ENCODE peak calls at places on chromosomes 13 and 19, in five cellular contexts. T, Q, S, U and X are unnamed samples.

GRCh38 chr19:50551713-50552187 is 16.5 kb downstream of the LRRC4B start:
- DNase-seq in T (no peak), Q (no peak), S (no peak), U (no peak), X (peak)

GRCh38 chr19:29860492-29860891 is 48.7 kb downstream of the CCNE1 start:
- DNase-seq in T (no peak), Q (no peak), S (no peak), U (no peak), X (no peak)

GRCh38 chr13:25575562-25575961 is 203.8 kb downstream of the ATP8A2 start:
- DNase-seq in T (no peak), Q (no peak), S (no peak), U (no peak), X (no peak)

GRCh38 chr13:75493156-75493555 is 11.2 kb upstream of the TBC1D4 start:
- DNase-seq in T (no peak), Q (no peak), S (no peak), U (no peak), X (no peak)

GRCh38 chr19:17234911-17235617 is 9.0 kb downstream of the OCEL1 start:
- DNase-seq in T (peak), Q (peak), S (peak), U (no peak), X (no peak)

GRCh38 chr13:113670541-113670940 is 3.5 kb downstream of the GRK1 start:
- DNase-seq in T (no peak), Q (peak), S (peak), U (no peak), X (no peak)

GRCh38 chr19:58374200-58374599 is 6.6 kb downstream of the ZNF837 start:
- DNase-seq in T (peak), Q (no peak), S (no peak), U (no peak), X (no peak)

GRCh38 chr13:112442483-112443090 is 66.4 kb downstream of the SPACA7 start:
- DNase-seq in T (no peak), Q (no peak), S (peak), U (no peak), X (no peak)

GRCh38 chr13:112723771-112724170 is 33.9 kb downstream of the ATP11A start:
- DNase-seq in T (no peak), Q (peak), S (peak), U (no peak), X (no peak)

GRCh38 chr19:36605101-36605838 is at the start of gene ZNF382:
- DNase-seq in T (peak), Q (peak), S (peak), U (peak), X (peak)

GRCh38 chr19:1880611-1881392 is 4.5 kb downstream of the ABHD17A start:
- DNase-seq in T (no peak), Q (no peak), S (no peak), U (no peak), X (no peak)

GRCh38 chr13:84867246-84867645 is 932.0 kb downstream of the SLITRK6 start:
- DNase-seq in T (no peak), Q (no peak), S (no peak), U (no peak), X (no peak)

GRCh38 chr13:67227131-67227983 is 2.8 kb downstream of the PCDH9 start:
- DNase-seq in T (no peak), Q (no peak), S (no peak), U (no peak), X (no peak)

GRCh38 chr13:112842343-112842856 is 126.6 kb upstream of the MCF2L start:
- DNase-seq in T (peak), Q (peak), S (peak), U (no peak), X (no peak)

GRCh38 chr13:83286737-83287136 is 595.5 kb downstream of the SLITRK1 start:
- DNase-seq in T (no peak), Q (no peak), S (no peak), U (no peak), X (no peak)

GRCh38 chr19:1472227-1473055 is 6.6 kb downstream of the C19orf25 start:
- DNase-seq in T (no peak), Q (no peak), S (no peak), U (no peak), X (peak)

GRCh38 chr13:108690726-108691125 is 61.3 kb downstream of the MYO16 start:
- DNase-seq in T (no peak), Q (no peak), S (no peak), U (no peak), X (no peak)

GRCh38 chr13:72656357-72656756 is 71.1 kb downstream of the MZT1 start:
- DNase-seq in T (no peak), Q (no peak), S (no peak), U (no peak), X (no peak)

GRCh38 chr19:11269408-11269807 is 7.1 kb upstream of the DOCK6 start:
- DNase-seq in T (no peak), Q (no peak), S (no peak), U (no peak), X (no peak)
- H3K27ac ChIP-seq in T (no peak), Q (peak), S (peak), U (no peak), X (no peak)

GRCh38 chr19:4396949-4397783 is 3.2 kb downstream of the SH3GL1 start:
- DNase-seq in T (no peak), Q (no peak), S (no peak), U (no peak), X (no peak)

GRCh38 chr19:4391701-4392543 is 8.4 kb downstream of the SH3GL1 start:
- DNase-seq in T (peak), Q (peak), S (peak), U (no peak), X (no peak)

GRCh38 chr19:4390017-4390861 is 10.1 kb downstream of the SH3GL1 start:
- DNase-seq in T (peak), Q (no peak), S (peak), U (no peak), X (no peak)

GRCh38 chr19:4390862-4391693 is 9.3 kb downstream of the SH3GL1 start:
- DNase-seq in T (no peak), Q (no peak), S (no peak), U (no peak), X (no peak)

DNA sequence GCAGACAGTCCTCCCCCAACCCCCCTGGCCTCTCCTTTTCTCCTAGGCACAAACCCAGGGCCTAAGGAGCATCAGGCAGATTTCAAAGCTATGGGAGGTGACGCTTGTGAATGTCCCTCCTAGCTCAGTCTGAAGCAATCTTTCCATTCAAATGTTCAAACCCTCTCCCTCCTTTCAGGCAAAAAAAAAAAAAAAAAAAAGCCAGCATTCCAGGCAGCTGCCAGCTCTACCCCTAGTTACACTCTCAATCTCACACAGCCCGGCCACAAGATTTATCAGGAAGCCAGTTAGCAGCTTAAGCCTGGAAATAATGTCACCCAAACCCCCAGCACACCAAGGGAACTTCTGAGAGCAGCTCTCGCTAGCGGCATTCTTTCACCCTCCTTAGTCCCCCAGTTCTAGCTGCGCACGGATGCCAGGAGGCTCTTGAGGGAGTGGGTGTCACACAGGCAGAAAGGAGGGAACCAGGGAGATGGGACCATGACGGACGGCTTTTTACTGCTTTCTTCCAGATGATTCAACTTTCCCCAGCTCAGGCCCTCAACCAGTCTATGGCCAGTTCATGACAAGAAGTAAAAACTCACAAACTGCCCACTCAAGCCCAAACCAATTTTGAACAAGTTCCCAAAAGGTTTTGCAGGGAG is 6.3 kb downstream of the SH3GL1 start:
- DNase-seq in T (peak), Q (no peak), S (no peak), U (no peak), X (no peak)
- H3K27ac ChIP-seq in T (no peak), Q (peak), S (no peak), U (peak), X (no peak)

GRCh38 chr13:49690990-49691886 is at the start of gene EBPL:
- DNase-seq in T (peak), Q (peak), S (peak), U (peak), X (peak)
- H3K27ac ChIP-seq in T (peak), Q (peak), S (peak), U (peak), X (peak)

GRCh38 chr19:30881986-30882385 is 467.2 kb downstream of the TSHZ3 start:
- DNase-seq in T (no peak), Q (no peak), S (no peak), U (no peak), X (no peak)
- H3K27ac ChIP-seq in T (no peak), Q (no peak), S (no peak), U (no peak), X (no peak)

DNA sequence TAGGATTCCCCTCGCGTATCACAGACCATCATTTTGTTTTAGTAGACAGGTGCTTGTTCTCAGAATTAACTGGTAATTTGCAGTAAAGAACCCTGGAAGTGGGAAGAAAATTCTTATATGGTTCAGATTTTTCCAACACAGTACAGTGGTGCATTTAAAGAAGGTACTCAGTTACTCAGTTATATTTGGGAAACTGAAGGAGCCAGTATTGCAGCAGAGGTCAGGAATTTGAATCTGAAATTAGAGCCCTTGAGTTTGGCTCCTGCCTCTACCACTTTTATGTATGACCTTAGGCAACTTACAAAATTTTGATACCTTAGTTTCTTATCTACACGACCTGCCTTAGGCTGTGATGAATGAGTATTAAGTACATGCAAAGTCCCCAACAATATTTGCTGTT is 19.7 kb downstream of the METTL21C start:
- DNase-seq in T (no peak), Q (no peak), S (no peak), U (no peak), X (no peak)
- H3K27ac ChIP-seq in T (no peak), Q (no peak), S (no peak), U (no peak), X (no peak)

DNA sequence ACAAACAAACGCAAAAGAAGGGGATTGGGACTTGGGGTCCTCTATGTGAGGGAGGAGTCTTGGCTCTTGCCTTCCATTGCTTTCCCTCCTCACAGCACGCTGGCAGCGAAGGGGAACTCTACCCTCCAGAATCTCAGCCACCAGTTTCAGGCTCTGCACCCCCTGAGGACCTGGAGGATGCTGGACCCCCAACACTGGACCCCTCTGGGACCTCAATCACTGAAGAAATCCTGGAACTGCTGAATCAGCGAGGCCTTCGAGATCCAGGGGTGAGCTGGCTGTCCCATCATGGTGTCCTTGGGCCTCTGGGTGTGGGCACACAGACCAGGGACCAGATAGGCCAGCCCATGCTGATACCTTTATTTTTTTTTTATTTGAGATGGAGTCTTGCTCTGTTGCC is 9.6 kb downstream of the PLEKHG2 start:
- DNase-seq in T (peak), Q (no peak), S (peak), U (no peak), X (no peak)
- H3K27ac ChIP-seq in T (no peak), Q (no peak), S (no peak), U (no peak), X (no peak)

GRCh38 chr13:110211046-110211445 is 95.9 kb downstream of the COL4A1 start:
- DNase-seq in T (no peak), Q (no peak), S (no peak), U (no peak), X (no peak)
- H3K27ac ChIP-seq in T (no peak), Q (no peak), S (no peak), U (no peak), X (no peak)